ENCODE peak calls at places on chromosome 3, in four cellular contexts. V, C, R and B are unnamed samples.

GRCh38 chr3:98395111-98395510 is 4.6 kb downstream of the OR5K3 start:
- DNase-seq in R (no peak), C (no peak), V (no peak), B (no peak)

GRCh38 chr3:127438951-127439350 is 151.1 kb upstream of the PRR20G start:
- DNase-seq in R (no peak), C (no peak), V (no peak), B (no peak)

GRCh38 chr3:32575451-32575850 is 4.8 kb upstream of the DYNC1LI1 start:
- DNase-seq in V (no peak), R (no peak), C (no peak), B (no peak)

GRCh38 chr3:159664011-159664410 is 324.6 kb upstream of the IL12A start:
- DNase-seq in C (no peak), V (no peak), R (no peak), B (no peak)

GRCh38 chr3:4509043-4509442 is 15.9 kb downstream of the ITPR1 start:
- DNase-seq in C (no peak), R (no peak), V (no peak), B (no peak)

GRCh38 chr3:101150504-101150903 is 157.3 kb upstream of the ABI3BP start:
- DNase-seq in R (no peak), V (no peak), C (no peak), B (no peak)

GRCh38 chr3:166420071-166420470 is 582.8 kb upstream of the BCHE start:
- DNase-seq in C (no peak), R (no peak), V (no peak), B (no peak)

GRCh38 chr3:61172684-61173083 is 78.6 kb downstream of the FHIT start:
- DNase-seq in C (no peak), R (no peak), V (no peak), B (no peak)

GRCh38 chr3:51942603-51943450 is 664 bp downstream of the PARP3 start:
- DNase-seq in V (peak; percentile 17), C (no peak), R (peak; percentile 63), B (peak; percentile 27)

GRCh38 chr3:107752202-107752990 is 229.6 kb downstream of the BBX start:
- DNase-seq in V (peak; percentile 11), R (peak; percentile 6), C (no peak), B (no peak)

GRCh38 chr3:111454551-111454950 is 87.4 kb upstream of the CD96 start:
- DNase-seq in C (no peak), V (no peak), R (no peak), B (no peak)